ENCODE peak calls at places on chromosomes 12 and 14, in eight cellular contexts. H is cardiac fibroblast; X is CD8-positive, alpha-beta T cell; J is iris pigment epithelial cell; S is dermis blood vessel endothelial cell; B is PC-9; G is stimulated activated CD4-positive, alpha-beta T cell treated with anti-CD3 and anti-CD28 coated beads, Interleukin-1b, Interleukin-23, amount 100 ng/mL, for 1 hour; D is DMS153. A is an unnamed sample.

GRCh38 chr12:124725099-124725498 is 138.6 kb downstream of the SCARB1 start:
- DNase-seq in H (no peak), X (no peak), J (no peak), S (no peak), B (no peak), G (no peak), D (no peak), A (no peak)

GRCh38 chr12:104938371-104938770 is 19.7 kb downstream of the SLC41A2 start:
- DNase-seq in H (peak; percentile 38), X (no peak), J (no peak), S (no peak), B (no peak), G (no peak), D (no peak), A (no peak)

GRCh38 chr12:61397668-61398067 is 862.5 kb upstream of the USP15 start:
- DNase-seq in H (no peak), X (no peak), J (no peak), S (no peak), B (no peak), G (no peak), D (no peak), A (no peak)

GRCh38 chr12:54428050-54429013 is 9.3 kb upstream of the ITGA5 start:
- DNase-seq in H (peak; percentile 97), X (no peak), J (peak; percentile 79), S (peak; percentile 93), B (no peak), G (no peak), D (no peak), A (no peak)

GRCh38 chr12:39319180-39319579 is 123.7 kb downstream of the KIF21A start:
- DNase-seq in H (no peak), X (no peak), J (no peak), S (no peak), B (no peak), G (no peak), D (no peak), A (no peak)

GRCh38 chr14:102749833-102750775 is 27.1 kb upstream of the TRAF3 start:
- DNase-seq in H (no peak), X (no peak), J (no peak), S (no peak), B (no peak), G (no peak), D (peak; percentile 39), A (no peak)

GRCh38 chr12:82479511-82479910 is 121.2 kb downstream of the METTL25 start:
- DNase-seq in H (peak; percentile 58), X (no peak), J (peak; percentile 58), S (peak; percentile 58), B (no peak), G (no peak), D (no peak), A (no peak)

GRCh38 chr14:96564389-96564788 is 62.2 kb downstream of the PAPOLA start:
- DNase-seq in H (peak; percentile 20), X (no peak), J (peak; percentile 11), S (no peak), B (no peak), G (no peak), D (no peak), A (no peak)

A was measured in NCI-H1048.